ENCODE peak calls at places on chromosomes 16 and 17, in six cellular contexts. B is GDM1, V is GM12878, A is neural crest cell, D is lower leg skin, K is A172. Q is an unnamed sample.

GRCh38 chr16:65336169-65336568 is 214.3 kb upstream of the CDH11 start:
- DNase-seq in B (no peak), D (no peak), V (no peak), A (no peak), K (peak; percentile 29), Q (no peak)

GRCh38 chr16:1630450-1631213 is 18.5 kb downstream of the CRAMP1 start:
- DNase-seq in K (no peak), A (no peak), B (no peak), D (no peak), V (no peak), Q (no peak)

GRCh38 chr17:50133769-50134099 is 3.8 kb upstream of the SAMD14 start:
- DNase-seq in B (no peak), V (no peak), K (no peak), A (no peak), D (no peak), Q (no peak)

GRCh38 chr16:35795361-35796029 is 2336.1 kb downstream of the TP53TG3F start:
- DNase-seq in D (no peak), B (no peak), K (no peak), A (no peak), V (no peak), Q (no peak)

GRCh38 chr17:56661906-56662305 is 68.4 kb downstream of the NOG start:
- DNase-seq in V (no peak), A (no peak), D (no peak), B (no peak), K (no peak), Q (no peak)

GRCh38 chr17:47733414-47734288 is 615 bp downstream of the TBX21 start:
- DNase-seq in V (no peak), B (no peak), A (no peak), D (peak; percentile 78), K (no peak), Q (no peak)

GRCh38 chr16:4911831-4912422 is 25.0 kb downstream of the PPL start:
- DNase-seq in K (peak; percentile 71), B (no peak), V (no peak), A (no peak), D (no peak), Q (no peak)

GRCh38 chr17:62720126-62720850 is 87.8 kb downstream of the MARCHF10 start:
- DNase-seq in K (peak; percentile 28), B (peak; percentile 15), V (peak; percentile 33), A (no peak), D (no peak), Q (no peak)

GRCh38 chr16:9949396-9949795 is 232.8 kb downstream of the GRIN2A start:
- DNase-seq in A (no peak), V (no peak), K (no peak), B (no peak), D (no peak), Q (no peak)

GRCh38 chr17:82939213-82940030 is 99.6 kb upstream of the ZNF750 start:
- DNase-seq in D (peak; percentile 75), V (no peak), B (no peak), A (no peak), K (no peak), Q (no peak)

GRCh38 chr17:29133146-29133713 is 47.0 kb downstream of the MYO18A start:
- DNase-seq in A (no peak), K (peak; percentile 89), B (no peak), V (no peak), D (no peak), Q (no peak)

GRCh38 chr16:50771366-50771765 is 29.5 kb downstream of the CYLD start:
- DNase-seq in K (no peak), V (no peak), A (no peak), B (no peak), D (no peak), Q (no peak)

GRCh38 chr16:87241135-87241771 is 75.9 kb downstream of the C16orf95 start:
- DNase-seq in D (peak; percentile 57), A (no peak), K (no peak), V (no peak), B (no peak), Q (no peak)

GRCh38 chr17:49858796-49859195 is 10.9 kb upstream of the TAC4 start:
- DNase-seq in V (no peak), D (no peak), A (no peak), K (no peak), B (no peak), Q (no peak)

GRCh38 chr17:49576121-49576905 is 642 bp downstream of the NXPH3 start:
- DNase-seq in K (no peak), B (no peak), D (no peak), A (peak; percentile 53), V (no peak), Q (no peak)

GRCh38 chr16:84397090-84397489 is 28.8 kb downstream of the ATP2C2 start:
- DNase-seq in A (no peak), D (no peak), K (no peak), B (no peak), V (no peak), Q (no peak)

GRCh38 chr17:50107790-50108414 is 12.8 kb downstream of the PDK2 start:
- DNase-seq in V (no peak), K (peak; percentile 72), A (no peak), B (no peak), D (no peak), Q (no peak)

GRCh38 chr16:69397821-69398521 is 12.2 kb upstream of the TERF2 start:
- DNase-seq in B (no peak), A (peak; percentile 29), V (peak; percentile 19), K (peak; percentile 85), D (no peak), Q (peak; percentile 66)

GRCh38 chr17:32323784-32324590 is 18.0 kb downstream of the C17orf75 start:
- DNase-seq in B (no peak), V (no peak), K (peak; percentile 81), D (no peak), A (no peak), Q (peak; percentile 59)

GRCh38 chr16:90048737-90049330 is 28.3 kb downstream of the PRDM7 start:
- DNase-seq in B (no peak), K (no peak), A (no peak), D (no peak), V (no peak), Q (no peak)

GRCh38 chr16:11715246-11715947 is 27.3 kb downstream of the TXNDC11 start:
- DNase-seq in D (no peak), K (no peak), A (no peak), B (no peak), V (no peak), Q (peak; percentile 24)

GRCh38 chr17:44842748-44843147 is 4.9 kb upstream of the HIGD1B start:
- DNase-seq in A (no peak), K (no peak), B (no peak), D (no peak), V (no peak), Q (no peak)

GRCh38 chr17:71986886-71987285 is 133.9 kb upstream of the SOX9 start:
- DNase-seq in K (no peak), D (no peak), B (no peak), V (no peak), A (no peak), Q (no peak)

GRCh38 chr17:43755389-43755875 is 3.2 kb downstream of the SOST start:
- DNase-seq in D (peak; percentile 74), A (no peak), V (no peak), K (no peak), B (no peak), Q (peak; percentile 33)

GRCh38 chr17:73092518-73093135 is at the start of gene SLC39A11:
- DNase-seq in B (peak; percentile 90), A (peak; percentile 82), V (peak; percentile 67), D (peak; percentile 98), K (peak; percentile 94), Q (peak; percentile 92)

GRCh38 chr16:88533381-88533831 is 36.8 kb upstream of the ZC3H18 start:
- DNase-seq in B (no peak), A (no peak), V (no peak), K (no peak), D (no peak), Q (peak; percentile 9)

GRCh38 chr17:38728290-38728831 is 1.8 kb upstream of the CISD3 start:
- DNase-seq in D (no peak), B (peak; percentile 44), K (no peak), A (no peak), V (peak; percentile 69), Q (no peak)

GRCh38 chr16:79810449-79811189 is 210.1 kb upstream of the MAF start:
- DNase-seq in A (no peak), V (no peak), K (no peak), B (no peak), D (no peak), Q (no peak)

GRCh38 chr17:66378296-66378695 is 75.9 kb downstream of the PRKCA start:
- DNase-seq in V (no peak), B (no peak), K (no peak), D (no peak), A (no peak), Q (no peak)

GRCh38 chr17:6365187-6365943 is 69.6 kb downstream of the AIPL1 start:
- DNase-seq in D (peak; percentile 32), K (no peak), B (no peak), V (no peak), A (no peak), Q (no peak)

GRCh38 chr16:20799599-20799998 is 6.7 kb downstream of the ERI2 start:
- DNase-seq in K (peak; percentile 34), A (no peak), D (no peak), B (no peak), V (no peak), Q (no peak)

GRCh38 chr17:57999496-58000017 is 7.5 kb downstream of the SRSF1 start:
- DNase-seq in A (no peak), V (peak; percentile 55), B (peak; percentile 9), K (peak; percentile 72), D (no peak), Q (no peak)

GRCh38 chr17:15406081-15406480 is 61.3 kb downstream of the CDRT4 start:
- DNase-seq in D (no peak), V (no peak), A (no peak), K (peak; percentile 37), B (no peak), Q (no peak)

GRCh38 chr16:79651363-79651762 is 50.8 kb upstream of the MAF start:
- DNase-seq in K (peak; percentile 55), D (peak; percentile 91), A (no peak), B (no peak), V (no peak), Q (peak; percentile 15)

GRCh38 chr16:46843898-46844642 is 13.1 kb upstream of the C16orf87 start:
- DNase-seq in D (peak; percentile 80), B (no peak), V (no peak), K (no peak), A (no peak), Q (no peak)

Q was measured in body of pancreas.